ENCODE peak calls at places on chromosomes 2 and 18, in four cellular contexts. K is GM23248, N is neural progenitor cell, V is GM23338. C is an unnamed sample.

GRCh38 chr2:11967946-11968465 is 221.6 kb downstream of the LPIN1 start:
- DNase-seq in K (peak; percentile 47), N (peak; percentile 5), V (no peak), C (no peak)

GRCh38 chr2:165110394-165110793 is 93.5 kb downstream of the SCN3A start:
- DNase-seq in K (no peak), V (no peak), N (no peak), C (no peak)

GRCh38 chr2:77348821-77349220 is 173.4 kb downstream of the LRRTM4 start:
- DNase-seq in N (no peak), K (no peak), V (no peak), C (no peak)

GRCh38 chr2:137964066-137964858 is at the start of gene HNMT:
- DNase-seq in K (peak; percentile 59), V (peak; percentile 49), N (peak; percentile 55), C (peak; percentile 41)

GRCh38 chr2:102147935-102148334 is 5.4 kb downstream of the IL1R1 start:
- DNase-seq in K (peak; percentile 68), V (no peak), N (no peak), C (no peak)

GRCh38 chr2:66689456-66690051 is 254.6 kb downstream of the MEIS1 start:
- DNase-seq in K (no peak), N (no peak), V (no peak), C (no peak)

GRCh38 chr2:187360286-187360685 is 87.8 kb downstream of the CALCRL start:
- DNase-seq in V (no peak), K (peak; percentile 48), N (no peak), C (no peak)

GRCh38 chr2:235793163-235793752 is 299.4 kb downstream of the AGAP1 start:
- DNase-seq in V (peak; percentile 70), N (peak; percentile 42), K (peak; percentile 69), C (no peak)

GRCh38 chr18:35347991-35348390 is 3.8 kb upstream of the ZNF24 start:
- DNase-seq in N (no peak), V (no peak), K (no peak), C (no peak)

GRCh38 chr2:239828192-239828972 is 196.8 kb downstream of the NDUFA10 start:
- DNase-seq in V (no peak), N (no peak), K (no peak), C (no peak)

GRCh38 chr2:241575624-241576292 is 17.2 kb downstream of the BOK start:
- DNase-seq in N (no peak), V (no peak), K (no peak), C (no peak)

GRCh38 chr18:35639296-35639695 is 57.8 kb downstream of the GALNT1 start:
- DNase-seq in K (no peak), V (no peak), N (no peak), C (no peak)

GRCh38 chr2:72949045-72949444 is 31.7 kb downstream of the EMX1 start:
- DNase-seq in N (no peak), K (no peak), V (no peak), C (no peak)

GRCh38 chr2:37920570-37920969 is 4.5 kb upstream of the RMDN2 start:
- DNase-seq in N (no peak), V (no peak), K (no peak), C (no peak)

GRCh38 chr2:28695245-28695647 is 56.4 kb upstream of the PPP1CB start:
- DNase-seq in V (peak; percentile 32), K (no peak), N (peak; percentile 32), C (no peak)

GRCh38 chr2:53286336-53286735 is 481.3 kb upstream of the CHAC2 start:
- DNase-seq in K (peak; percentile 1), V (no peak), N (no peak), C (no peak)

GRCh38 chr2:120376101-120376500 is 30.2 kb downstream of the INHBB start:
- DNase-seq in V (no peak), N (no peak), K (no peak), C (no peak)

GRCh38 chr18:67652296-67652695 is 135.8 kb upstream of the DSEL start:
- DNase-seq in K (no peak), V (no peak), N (no peak), C (no peak)

GRCh38 chr2:69683170-69683971 is 39.8 kb upstream of the AAK1 start:
- DNase-seq in K (peak; percentile 78), V (no peak), N (no peak), C (peak; percentile 55)

GRCh38 chr18:48467231-48467630 is 58.0 kb upstream of the ZBTB7C start:
- DNase-seq in V (no peak), K (no peak), N (no peak), C (no peak)

GRCh38 chr2:46776687-46777327 is 138.8 kb downstream of the MCFD2 start:
- DNase-seq in K (peak; percentile 87), N (peak; percentile 75), V (peak; percentile 88), C (peak; percentile 34)

GRCh38 chr2:201696151-201696659 is 2.2 kb downstream of the MPP4 start:
- DNase-seq in V (no peak), K (peak; percentile 93), N (no peak), C (no peak)
- H3F3A ChIP-seq in V (no peaks in the 10 kb centered on the region), K (peaks cover 55% of the 10 kb centered on the region), N (no peaks in the 10 kb centered on the region), C (peaks cover 20% of the 10 kb centered on the region)

DNA sequence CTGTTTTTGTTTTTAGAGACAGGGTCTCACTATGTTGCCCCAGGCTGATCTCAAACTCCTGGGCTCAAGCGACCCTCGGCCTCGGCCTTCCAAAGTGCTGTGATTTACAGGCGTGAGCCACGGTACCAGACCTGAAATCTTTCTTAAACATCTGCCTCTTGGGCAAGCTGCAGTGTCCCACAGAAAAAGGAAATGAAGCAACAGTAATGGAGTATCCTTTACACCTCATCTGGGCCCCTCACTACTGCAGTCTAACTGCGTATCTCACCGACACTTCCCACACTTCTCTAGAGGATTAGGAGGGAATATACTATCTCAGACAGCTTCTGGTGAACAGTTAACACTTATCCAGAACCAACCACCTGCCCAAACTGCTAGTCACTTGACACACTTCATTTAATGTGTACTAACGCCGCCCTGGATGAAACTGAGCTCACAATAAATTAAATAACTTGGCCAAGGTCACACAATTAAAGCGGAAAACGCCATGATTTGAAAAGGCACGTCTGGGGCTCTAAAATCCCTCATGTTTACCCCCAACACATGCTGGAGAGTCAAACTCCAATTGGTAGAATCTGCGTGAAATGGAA is 1.0 kb downstream of the COX7A2L start:
- DNase-seq in K (peak; percentile 81), V (no peak), N (no peak), C (no peak)
- H3K27ac ChIP-seq in K (peak overlapping the region; percentile 93), V (no peak overlapping the region), N (no peak overlapping the region), C (peak overlapping the region; percentile 75)

DNA sequence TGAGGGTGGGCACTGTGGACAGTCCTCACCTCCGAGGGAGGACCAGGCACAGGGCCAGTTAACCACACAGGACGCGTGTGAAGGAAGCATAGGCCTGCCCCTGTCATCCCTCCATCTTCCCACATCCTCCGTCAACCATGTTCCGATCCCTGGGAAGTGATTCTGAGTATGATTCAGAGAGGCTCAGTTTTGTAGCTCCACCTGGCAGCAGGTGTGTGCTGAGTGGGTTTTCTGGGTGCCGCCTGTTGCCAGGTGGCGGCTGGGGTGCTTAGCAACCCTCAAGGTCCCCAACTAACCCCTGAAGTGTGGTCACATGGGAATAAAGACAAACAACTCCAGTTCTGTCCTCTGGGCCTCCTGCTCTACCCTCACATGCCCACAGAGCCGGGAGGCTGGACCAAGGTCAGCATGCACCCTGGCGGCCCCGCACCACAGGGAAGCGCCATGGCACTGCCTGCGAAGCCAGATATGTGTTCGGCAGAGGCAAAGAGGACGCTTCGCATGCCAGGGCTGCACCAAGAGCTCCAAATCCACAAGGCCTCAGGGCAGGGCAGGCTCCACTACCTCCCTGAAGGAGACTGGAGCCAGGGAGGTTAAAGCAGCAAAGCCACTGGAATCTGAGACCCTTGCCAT is 60.0 kb downstream of the ADCY3 start:
- DNase-seq in V (no peak), K (no peak), N (no peak), C (no peak)
- TF ChIP-seq EZH2 in V (no peak), K (no peak), N (no peak), C (no peak)

DNA sequence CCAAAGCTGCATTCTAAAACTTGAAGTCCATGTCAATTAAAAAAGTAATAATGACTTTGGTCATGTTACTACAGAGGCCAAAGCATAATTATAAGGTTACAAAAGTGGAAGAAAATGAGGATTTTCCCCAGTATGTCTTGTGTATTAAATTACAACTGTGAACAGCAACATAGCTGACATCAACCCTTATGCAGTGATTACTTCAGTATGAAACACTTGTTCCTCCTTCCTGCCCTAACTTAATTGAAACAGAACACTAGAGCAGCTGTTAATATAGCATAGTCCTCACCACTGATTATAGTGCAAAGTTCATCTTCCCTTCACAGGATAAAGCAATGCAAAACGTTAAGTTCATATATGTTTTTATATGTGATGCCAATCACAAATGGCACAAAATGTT is 29.9 kb downstream of the EPB41L3 start:
- DNase-seq in N (no peak), V (no peak), K (no peak), C (no peak)
- H3F3A ChIP-seq in N (no peaks in the 10 kb centered on the region), V (no peaks in the 10 kb centered on the region), K (peaks cover 5% of the 10 kb centered on the region), C (no peaks in the 10 kb centered on the region)

GRCh38 chr2:62292190-62292589 is 96.3 kb downstream of the B3GNT2 start:
- DNase-seq in V (no peak), N (no peak), K (no peak), C (peak; percentile 82)
- H3K27ac ChIP-seq in V (no peak overlapping the region), N (no peak overlapping the region), K (no peak overlapping the region), C (peak overlapping the region; percentile 93)

GRCh38 chr18:31057917-31058316 is 15.4 kb upstream of the DSC3 start:
- DNase-seq in V (no peak), N (no peak), K (no peak), C (no peak)
- TF ChIP-seq EZH2 in V (no peak), N (no peak), K (no peak), C (no peak)

GRCh38 chr2:65387017-65387416 is 45.4 kb downstream of the SPRED2 start:
- DNase-seq in V (no peak), N (no peak), K (no peak), C (no peak)
- H3F3A ChIP-seq in V (no peaks in the 10 kb centered on the region), N (no peaks in the 10 kb centered on the region), K (peaks cover 16% of the 10 kb centered on the region), C (peaks cover 20% of the 10 kb centered on the region)